ENCODE peak calls at places on chromosomes 11 and 22, in eight cellular contexts. D is mesothelial cell of epicardium, X is endothelial cell, I is BJ, V is OCI-LY7, C is fibroblast of pulmonary artery, B is fibroblast of mammary gland, A is GM20000. F is an unnamed sample.

GRCh38 chr11:75191330-75191717 is 40.4 kb downstream of the SLCO2B1 start:
- DNase-seq in A (no peak), V (no peak), D (no peak), B (no peak), C (peak; percentile 6), I (no peak), X (peak; percentile 59), F (no peak)

GRCh38 chr11:61696602-61697001 is 16.4 kb downstream of the DAGLA start:
- DNase-seq in I (no peak), D (no peak), X (no peak), A (no peak), B (no peak), C (no peak), V (no peak), F (no peak)

GRCh38 chr11:41954034-41954433 is 494.6 kb upstream of the LRRC4C start:
- DNase-seq in C (peak; percentile 65), D (no peak), A (no peak), X (no peak), I (peak; percentile 25), B (peak; percentile 7), V (no peak), F (peak; percentile 32)

GRCh38 chr11:64237484-64237951 is 3.1 kb downstream of the VEGFB start:
- DNase-seq in D (no peak), X (no peak), B (no peak), C (no peak), I (no peak), V (no peak), A (no peak), F (no peak)

GRCh38 chr11:93225642-93226041 is 27.9 kb upstream of the SLC36A4 start:
- DNase-seq in I (no peak), B (peak; percentile 38), X (no peak), V (peak; percentile 28), D (no peak), C (peak; percentile 48), A (no peak), F (peak; percentile 48)

GRCh38 chr11:46120361-46120710 is 918 bp downstream of the PHF21A start:
- DNase-seq in D (no peak), X (peak; percentile 31), B (no peak), I (no peak), C (no peak), V (peak; percentile 39), A (peak; percentile 25), F (no peak)

GRCh38 chr22:27113211-27114030 is 456.0 kb downstream of the MIAT start:
- DNase-seq in D (no peak), V (no peak), A (no peak), C (peak; percentile 96), B (peak; percentile 89), X (no peak), I (peak; percentile 88), F (peak; percentile 96)

GRCh38 chr11:103274025-103274424 is 164.8 kb downstream of the DYNC2H1 start:
- DNase-seq in A (no peak), C (no peak), B (no peak), D (no peak), X (no peak), I (no peak), V (no peak), F (no peak)

GRCh38 chr11:95230054-95231034 is 658 bp downstream of the SESN3 start:
- DNase-seq in X (peak; percentile 47), V (peak; percentile 48), D (no peak), I (no peak), B (peak; percentile 35), C (peak; percentile 12), A (peak; percentile 16), F (peak; percentile 35)

GRCh38 chr11:35507688-35508087 is 17.7 kb downstream of the PAMR1 start:
- DNase-seq in V (no peak), X (no peak), A (no peak), C (peak; percentile 34), I (no peak), B (peak; percentile 46), D (no peak), F (no peak)

GRCh38 chr11:11010624-11011127 is 152.8 kb upstream of the ZBED5 start:
- DNase-seq in D (no peak), A (no peak), I (no peak), X (peak; percentile 38), C (peak; percentile 18), V (no peak), B (peak; percentile 18), F (no peak)

GRCh38 chr22:46004105-46004866 is 27.3 kb upstream of the WNT7B start:
- DNase-seq in C (no peak), I (no peak), D (no peak), X (no peak), V (no peak), B (no peak), A (no peak), F (no peak)

GRCh38 chr11:75195164-75195962 is 44.5 kb downstream of the SLCO2B1 start:
- DNase-seq in V (no peak), X (no peak), C (peak; percentile 37), A (no peak), D (no peak), I (no peak), B (no peak), F (peak; percentile 34)

GRCh38 chr22:42948205-42948804 is 66.6 kb downstream of the PACSIN2 start:
- DNase-seq in C (no peak), X (no peak), A (no peak), B (no peak), V (no peak), D (no peak), I (no peak), F (no peak)

GRCh38 chr11:9678576-9678975 is 14.7 kb downstream of the SWAP70 start:
- DNase-seq in I (no peak), X (no peak), B (no peak), V (no peak), D (no peak), A (no peak), C (no peak), F (no peak)

GRCh38 chr11:128517457-128518230 is 69.7 kb downstream of the ETS1 start:
- DNase-seq in I (peak; percentile 44), V (peak; percentile 45), X (no peak), C (peak; percentile 69), B (peak; percentile 55), A (no peak), D (no peak), F (peak; percentile 57)

GRCh38 chr11:131841028-131841427 is 470.6 kb downstream of the NTM start:
- DNase-seq in V (no peak), A (no peak), I (no peak), D (no peak), B (no peak), X (no peak), C (peak; percentile 28), F (no peak)

GRCh38 chr11:134153147-134153905 is 70.4 kb downstream of the NCAPD3 start:
- DNase-seq in X (no peak), D (no peak), A (no peak), I (no peak), B (no peak), C (no peak), V (no peak), F (no peak)

GRCh38 chr11:84714316-84714780 is 912.8 kb downstream of the DLG2 start:
- DNase-seq in C (peak; percentile 41), D (peak; percentile 34), I (no peak), A (peak; percentile 56), B (peak; percentile 53), V (peak; percentile 71), X (peak; percentile 79), F (peak; percentile 13)

GRCh38 chr11:69818243-69819108 is 740 bp downstream of the FGF3 start:
- DNase-seq in C (no peak), B (no peak), V (no peak), I (no peak), D (no peak), X (no peak), A (no peak), F (no peak)

DNA sequence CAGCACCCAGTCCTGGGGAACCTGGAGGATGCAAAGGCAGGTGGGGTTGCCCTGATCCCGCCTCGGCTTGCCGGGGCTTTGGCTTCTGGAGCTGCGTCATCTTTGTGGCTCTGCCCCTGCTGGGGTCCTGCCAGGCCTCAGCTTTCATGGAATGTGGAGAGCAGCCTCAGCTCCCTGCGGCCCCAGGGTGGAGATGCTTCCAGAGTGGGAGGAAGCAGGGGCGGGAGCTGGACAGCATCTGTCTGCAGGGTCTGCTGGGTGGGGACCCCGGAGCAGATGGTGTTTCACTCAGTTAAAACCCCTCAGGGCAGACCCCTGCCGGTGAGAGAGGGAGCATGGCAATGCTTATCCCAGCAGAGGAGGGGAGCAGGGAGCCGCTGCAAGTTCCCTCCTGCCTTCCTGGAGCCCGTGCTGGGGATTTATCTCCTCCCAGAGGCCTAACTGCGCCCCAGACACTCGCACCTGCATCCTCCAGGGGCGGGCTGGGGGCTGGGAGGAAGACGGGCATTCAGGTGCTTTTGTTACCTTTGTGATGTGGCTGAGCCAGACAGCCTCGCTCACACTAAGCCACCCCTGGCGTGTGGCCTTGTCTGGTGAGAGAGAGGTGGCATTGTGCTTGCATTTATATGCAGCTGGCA is 15.7 kb downstream of the GRIK4 start:
- DNase-seq in C (peak; percentile 24), B (peak; percentile 19), I (no peak), X (no peak), V (no peak), D (no peak), A (no peak), F (peak; percentile 42)
- TF ChIP-seq CTCF in C (no peak), B (no peak), I (no peak), X (no peak), V (no peak), D (no peak), A (no peak), F (no peak)

DNA sequence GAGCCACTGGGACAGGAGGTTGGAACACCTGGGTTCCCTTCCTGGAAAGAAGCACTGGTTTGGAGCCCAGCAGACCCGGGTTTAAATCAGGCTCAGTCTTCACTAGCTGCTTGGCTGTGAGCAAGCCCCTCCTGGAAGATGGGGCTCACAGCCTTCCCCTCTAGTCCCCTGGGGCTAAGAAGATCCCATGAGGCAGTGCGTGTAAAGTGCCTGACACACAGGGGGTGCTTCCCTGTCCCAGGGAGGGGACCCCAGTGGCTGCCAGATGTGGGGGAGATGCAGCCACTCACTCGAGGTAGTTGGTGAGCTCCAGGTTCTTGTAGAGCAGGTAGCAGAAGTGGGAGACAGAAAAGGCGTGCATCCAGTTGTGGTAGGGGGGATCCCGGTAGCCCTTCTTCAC is 93.2 kb downstream of the PDE2A start:
- DNase-seq in B (no peak), I (no peak), X (no peak), V (no peak), A (no peak), C (no peak), D (no peak), F (no peak)
- TF ChIP-seq CTCF in B (no peak), I (no peak), X (no peak), V (no peak), A (no peak), C (no peak), D (no peak), F (no peak)

DNA sequence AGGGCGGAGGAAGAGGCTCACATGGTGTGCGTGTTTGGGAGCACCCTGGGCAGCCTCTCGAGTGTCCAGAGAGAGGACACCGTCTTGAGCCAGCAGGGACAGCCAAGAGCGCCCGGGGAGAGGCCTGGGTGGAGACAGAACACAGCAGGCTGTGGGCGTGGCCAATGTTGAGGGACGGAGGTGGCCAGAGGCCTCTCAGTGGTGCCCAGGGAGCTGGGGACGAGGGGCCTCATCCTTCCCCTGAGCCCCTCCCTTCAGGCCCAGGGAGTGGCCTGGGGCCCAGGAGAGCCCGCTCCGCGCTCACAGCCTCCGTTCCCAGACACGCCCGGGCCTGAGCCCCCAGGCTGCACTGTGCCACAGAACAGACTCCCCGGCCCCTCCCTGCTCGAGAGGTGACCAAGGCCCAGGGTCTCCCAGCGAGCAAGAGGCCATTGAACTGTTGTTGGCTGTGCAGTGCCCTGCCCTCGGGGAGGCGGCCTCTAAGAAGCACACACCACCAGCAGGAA is 48.4 kb downstream of the CDKN1C start:
- DNase-seq in X (peak; percentile 46), A (no peak), B (no peak), D (peak; percentile 48), V (no peak), I (no peak), C (peak; percentile 21), F (peak; percentile 50)
- TF ChIP-seq CTCF in X (no peak), A (no peak), B (no peak), D (no peak), V (no peak), I (peak; percentile 63), C (peak; percentile 17), F (peak; percentile 53)

GRCh38 chr22:19599626-19600243 is 75.5 kb upstream of the CLDN5 start:
- DNase-seq in I (no peak), X (no peak), D (no peak), A (no peak), B (no peak), C (no peak), V (no peak), F (no peak)
- TF ChIP-seq CTCF in I (no peak), X (no peak), D (no peak), A (no peak), B (no peak), C (no peak), V (no peak), F (no peak)

F was measured in fibroblast of the aortic adventitia.